ENCODE peak calls at places on chromosomes 13 and 19, in four cellular contexts. H, A, K and Y are unnamed samples.
A peak's percentile ranks its signal among the peaks of the same experiment; 100 is the strongest.

GRCh38 chr13:46160474-46161066 is 21.4 kb downstream of the LCP1 start:
- DNase-seq in A (peak; percentile 70), K (no peak), H (peak; percentile 52), Y (peak; percentile 32)

GRCh38 chr13:79642596-79642995 is 161.6 kb downstream of the NDFIP2 start:
- DNase-seq in H (no peak), K (no peak), A (no peak), Y (no peak)

GRCh38 chr19:51119089-51119488 is 5.6 kb upstream of the SIGLEC9 start:
- DNase-seq in K (no peak), A (no peak), H (no peak), Y (no peak)

GRCh38 chr13:37868691-37869505 is 674 bp downstream of the TRPC4 start:
- DNase-seq in H (no peak), K (no peak), A (no peak), Y (no peak)

GRCh38 chr19:55340784-55341147 is 1.1 kb downstream of the KMT5C start:
- DNase-seq in K (no peak), H (no peak), A (no peak), Y (no peak)

GRCh38 chr13:23323946-23324709 is 109.4 kb downstream of the SACS start:
- DNase-seq in H (no peak), K (no peak), A (no peak), Y (no peak)

GRCh38 chr13:83845121-83845520 is 37.2 kb downstream of the SLITRK1 start:
- DNase-seq in H (no peak), K (no peak), A (no peak), Y (peak; percentile 4)

GRCh38 chr13:59437902-59438301 is 725.8 kb downstream of the DIAPH3 start:
- DNase-seq in K (no peak), H (no peak), A (no peak), Y (no peak)

GRCh38 chr19:57192993-57193392 is 1.7 kb downstream of the ZNF264 start:
- DNase-seq in H (no peak), A (no peak), K (no peak), Y (no peak)

GRCh38 chr19:45075215-45076028 is 856 bp downstream of the ZNF296 start:
- DNase-seq in A (peak; percentile 33), K (peak; percentile 65), H (no peak), Y (peak; percentile 55)

GRCh38 chr19:1046836-1047695 is 7.2 kb downstream of the ABCA7 start:
- DNase-seq in K (no peak), H (no peak), A (peak; percentile 62), Y (no peak)